ENCODE peak calls at places on chromosome 22, in five cellular contexts. G, N, S, X and H are unnamed samples.

GRCh38 chr22:47417699-47418098 is 655.2 kb downstream of the TBC1D22A start:
- DNase-seq in N (no peak), S (no peak), X (no peak), G (no peak), H (no peak)

GRCh38 chr22:38505595-38506117 is 455 bp downstream of the DDX17 start:
- DNase-seq in S (peak), N (peak), G (peak), X (peak), H (peak)

GRCh38 chr22:24465975-24466374 is 29.2 kb upstream of the UPB1 start:
- DNase-seq in X (no peak), S (no peak), N (no peak), G (no peak), H (no peak)

GRCh38 chr22:50676211-50676636 is 3.6 kb downstream of the SHANK3 start:
- DNase-seq in N (no peak), X (no peak), S (no peak), G (no peak), H (no peak)

GRCh38 chr22:49962751-49963646 is 2.4 kb downstream of the PIM3 start:
- DNase-seq in X (no peak), S (peak), G (peak), N (no peak), H (peak)

GRCh38 chr22:21951931-21952465 is 650 bp downstream of the PPM1F start:
- DNase-seq in G (peak), X (peak), N (peak), S (peak), H (no peak)

GRCh38 chr22:42553475-42554361 is at the start of gene SERHL2:
- DNase-seq in X (peak), N (peak), G (peak), S (peak), H (peak)

GRCh38 chr22:48663297-48663696 is 1164.4 kb downstream of the BRD1 start:
- DNase-seq in N (no peak), S (no peak), G (no peak), X (no peak), H (no peak)

GRCh38 chr22:29040385-29041275 is 21.0 kb downstream of the C22orf31 start:
- DNase-seq in N (peak), X (peak), G (peak), S (peak), H (no peak)

GRCh38 chr22:38751422-38752346 is 4.1 kb downstream of the SUN2 start:
- DNase-seq in G (peak), X (no peak), S (peak), N (no peak), H (no peak)

GRCh38 chr22:23685205-23685784 is 5.5 kb upstream of the RGL4 start:
- DNase-seq in X (no peak), S (no peak), N (no peak), G (no peak), H (no peak)

GRCh38 chr22:25013634-25014033 is 61.1 kb downstream of the KIAA1671 start:
- DNase-seq in G (no peak), S (no peak), N (no peak), X (peak), H (no peak)

GRCh38 chr22:17056807-17057206 is 28.0 kb upstream of the IL17RA start:
- DNase-seq in X (no peak), G (no peak), S (no peak), N (no peak), H (no peak)

GRCh38 chr22:47465222-47465621 is 702.8 kb downstream of the TBC1D22A start:
- DNase-seq in N (no peak), G (no peak), S (no peak), X (no peak), H (no peak)

GRCh38 chr22:43242627-43243026 is 55.7 kb upstream of the TTLL12 start:
- DNase-seq in N (no peak), G (no peak), S (no peak), X (no peak), H (no peak)

GRCh38 chr22:19134176-19134831 is 3.2 kb downstream of the TSSK2 start:
- DNase-seq in G (no peak), X (no peak), S (no peak), N (no peak), H (no peak)

GRCh38 chr22:46848227-46848626 is 85.8 kb downstream of the TBC1D22A start:
- DNase-seq in G (no peak), X (no peak), S (no peak), N (peak), H (no peak)

GRCh38 chr22:41360126-41360525 is 21.6 kb upstream of the TEF start:
- DNase-seq in S (no peak), G (peak), X (no peak), N (no peak), H (no peak)

GRCh38 chr22:23862103-23862502 is 4.4 kb downstream of the SLC2A11 start:
- DNase-seq in X (peak), N (peak), G (peak), S (no peak), H (no peak)

GRCh38 chr22:40414838-40415505 is 44.6 kb downstream of the SGSM3 start:
- DNase-seq in S (no peak), N (no peak), X (no peak), G (no peak), H (no peak)

GRCh38 chr22:29359469-29359868 is 28.9 kb downstream of the AP1B1 start:
- DNase-seq in S (peak), G (peak), X (peak), N (peak), H (no peak)

GRCh38 chr22:40533712-40534378 is 102.7 kb downstream of the MRTFA start:
- DNase-seq in S (no peak), X (peak), N (peak), G (no peak), H (no peak)

GRCh38 chr22:48101704-48102103 is 1339.3 kb downstream of the TBC1D22A start:
- DNase-seq in G (no peak), S (no peak), N (no peak), X (no peak), H (peak)

GRCh38 chr22:39176673-39177455 is 24.4 kb upstream of the CBX7 start:
- DNase-seq in N (no peak), G (no peak), X (peak), S (no peak), H (no peak)

GRCh38 chr22:40276877-40277823 is 69.2 kb upstream of the ADSL start:
- DNase-seq in N (no peak), G (no peak), S (no peak), X (peak), H (no peak)

GRCh38 chr22:39528080-39528661 is 4.4 kb downstream of the RPS19BP1 start:
- DNase-seq in G (no peak), S (no peak), N (no peak), X (no peak), H (no peak)

GRCh38 chr22:27903805-27904473 is 15.1 kb downstream of the PITPNB start:
- DNase-seq in N (no peak), S (no peak), X (no peak), G (no peak), H (no peak)
- H3K27ac ChIP-seq in N (no peak), S (no peak), X (no peak), G (no peak), H (no peak)

GRCh38 chr22:37403267-37403960 is 23.9 kb downstream of the ELFN2 start:
- DNase-seq in N (no peak), X (no peak), S (no peak), G (no peak), H (no peak)

GRCh38 chr22:37401401-37401859 is 25.8 kb downstream of the ELFN2 start:
- DNase-seq in X (no peak), S (no peak), N (no peak), G (peak), H (no peak)

GRCh38 chr22:37404126-37404525 is 23.2 kb downstream of the ELFN2 start:
- DNase-seq in X (no peak), S (no peak), G (no peak), N (no peak), H (no peak)

GRCh38 chr22:37401861-37402506 is 25.3 kb downstream of the ELFN2 start:
- DNase-seq in N (no peak), S (no peak), X (no peak), G (peak), H (no peak)

GRCh38 chr22:37400719-37401118 is 26.6 kb downstream of the ELFN2 start:
- DNase-seq in G (no peak), N (no peak), X (no peak), S (no peak), H (no peak)
- H3K27ac ChIP-seq in G (peak), N (no peak), X (no peak), S (no peak), H (no peak)

GRCh38 chr22:20523118-20523983 is 15.9 kb downstream of the MED15 start:
- DNase-seq in X (no peak), N (peak), G (no peak), S (no peak), H (no peak)

GRCh38 chr22:20525048-20525447 is 17.6 kb downstream of the MED15 start:
- DNase-seq in G (no peak), S (no peak), X (no peak), N (no peak), H (no peak)

GRCh38 chr22:20522828-20523117 is 15.4 kb downstream of the MED15 start:
- DNase-seq in N (no peak), X (peak), S (no peak), G (no peak), H (no peak)

GRCh38 chr22:20522134-20522827 is 14.9 kb downstream of the MED15 start:
- DNase-seq in G (no peak), N (no peak), S (no peak), X (no peak), H (no peak)

GRCh38 chr22:20524004-20524481 is 16.6 kb downstream of the MED15 start:
- DNase-seq in N (no peak), G (no peak), X (no peak), S (no peak), H (no peak)
- H3K27ac ChIP-seq in N (peak), G (no peak), X (peak), S (no peak), H (no peak)

GRCh38 chr22:45763236-45763624 is 91.6 kb downstream of the ATXN10 start:
- DNase-seq in N (no peak), G (no peak), X (no peak), S (no peak), H (no peak)

GRCh38 chr22:45762545-45763235 is 91.1 kb downstream of the ATXN10 start:
- DNase-seq in G (no peak), X (no peak), N (no peak), S (no peak), H (no peak)

GRCh38 chr22:45760682-45761081 is 89.0 kb downstream of the ATXN10 start:
- DNase-seq in S (no peak), G (no peak), N (no peak), X (no peak), H (no peak)

GRCh38 chr22:45768490-45768889 is 96.9 kb downstream of the ATXN10 start:
- DNase-seq in N (no peak), X (no peak), S (no peak), G (no peak), H (no peak)

DNA sequence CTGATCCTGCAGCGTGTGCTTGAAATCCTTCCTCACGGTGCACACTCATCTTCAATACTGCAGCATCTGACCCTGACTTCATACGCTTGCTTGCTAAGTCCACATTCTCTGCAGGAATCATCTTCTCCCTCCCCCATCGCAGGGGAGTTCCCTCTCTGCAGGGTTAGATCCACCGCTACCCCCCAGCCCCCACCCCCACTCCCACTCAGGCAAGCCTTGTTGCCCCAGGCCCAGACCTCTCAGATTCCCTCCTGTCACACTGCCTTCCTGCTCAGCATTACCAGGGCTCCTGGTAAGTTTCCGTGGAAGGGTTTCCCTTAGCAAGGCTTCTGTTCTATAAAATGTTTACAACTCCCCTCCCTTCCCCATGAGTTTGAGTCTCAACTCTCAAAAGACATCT is 92.4 kb downstream of the ATXN10 start:
- DNase-seq in S (no peak), G (no peak), X (no peak), N (no peak), H (no peak)
- H3K27ac ChIP-seq in S (no peak), G (no peak), X (no peak), N (no peak), H (no peak)

DNA sequence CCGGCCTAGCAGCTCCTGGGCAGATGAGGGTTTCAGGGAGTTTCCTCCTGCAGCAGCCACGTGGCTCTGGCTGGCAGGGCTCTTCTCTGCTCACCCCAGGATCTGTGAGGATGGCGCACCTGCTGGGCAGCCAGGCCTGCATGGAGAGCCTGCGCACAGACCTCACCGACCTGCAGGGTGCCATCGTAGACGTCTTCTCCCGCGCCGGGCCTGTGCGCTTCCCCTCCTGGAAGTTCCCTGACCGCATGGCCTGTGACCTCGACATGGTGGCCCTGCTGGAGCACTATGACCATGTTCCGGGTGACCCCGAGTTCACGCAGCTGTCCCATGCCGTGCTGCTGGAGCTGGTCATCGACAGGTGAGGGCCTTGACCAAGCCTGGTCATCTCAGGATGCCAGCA is 9.1 kb downstream of the CCDC157 start:
- DNase-seq in S (no peak), G (no peak), N (no peak), X (no peak), H (no peak)
- H3K27ac ChIP-seq in S (no peak), G (no peak), N (no peak), X (no peak), H (no peak)

GRCh38 chr22:44809456-44809855 is 57.1 kb downstream of the ARHGAP8 start:
- DNase-seq in N (no peak), S (no peak), G (no peak), X (no peak), H (no peak)

GRCh38 chr22:44805663-44806062 is 53.3 kb downstream of the ARHGAP8 start:
- DNase-seq in X (no peak), S (no peak), N (no peak), G (no peak), H (no peak)

GRCh38 chr22:44811141-44811540 is 58.8 kb downstream of the ARHGAP8 start:
- DNase-seq in S (no peak), G (no peak), X (no peak), N (no peak), H (no peak)

GRCh38 chr22:44807232-44807631 is 54.9 kb downstream of the ARHGAP8 start:
- DNase-seq in G (no peak), X (no peak), N (no peak), S (no peak), H (no peak)

DNA sequence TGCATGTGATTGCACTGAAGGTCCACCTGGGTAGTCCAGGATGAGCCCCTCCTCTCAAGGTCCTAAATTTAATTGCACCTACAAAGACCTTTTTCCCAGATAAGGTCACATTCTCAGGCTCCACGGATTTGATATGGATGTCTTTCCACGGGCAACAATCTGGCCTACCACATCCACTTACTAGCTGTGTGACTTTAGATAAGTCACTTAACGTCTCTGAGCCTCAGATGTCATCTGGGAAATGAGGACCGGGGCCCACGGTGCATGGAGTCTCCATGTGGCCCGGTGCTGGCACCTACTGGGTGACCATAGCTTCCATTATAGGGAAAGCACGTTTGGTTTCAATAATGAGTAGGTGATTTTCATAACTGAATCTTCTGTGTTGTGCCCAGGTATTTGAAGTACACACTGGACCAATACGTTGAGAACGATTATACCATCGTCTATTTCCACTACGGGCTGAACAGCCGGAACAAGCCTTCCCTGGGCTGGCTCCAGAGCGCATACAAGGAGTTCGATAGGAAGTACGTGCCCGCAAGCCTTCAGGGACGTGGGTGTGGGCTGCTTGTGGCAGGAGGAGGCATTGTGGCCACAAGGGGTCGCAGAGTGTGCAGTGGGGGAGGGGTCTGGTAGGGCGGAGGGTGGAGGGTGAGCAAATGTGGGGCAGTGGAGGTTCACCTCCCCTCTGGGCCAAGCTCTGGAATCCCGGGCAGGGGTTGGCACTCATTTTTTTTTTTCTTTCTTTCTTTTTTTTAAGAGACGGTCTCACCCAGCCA is 55.7 kb downstream of the ARHGAP8 start:
- DNase-seq in N (no peak), G (no peak), S (no peak), X (no peak), H (no peak)
- H3K27ac ChIP-seq in N (no peak), G (no peak), S (no peak), X (no peak), H (no peak)

DNA sequence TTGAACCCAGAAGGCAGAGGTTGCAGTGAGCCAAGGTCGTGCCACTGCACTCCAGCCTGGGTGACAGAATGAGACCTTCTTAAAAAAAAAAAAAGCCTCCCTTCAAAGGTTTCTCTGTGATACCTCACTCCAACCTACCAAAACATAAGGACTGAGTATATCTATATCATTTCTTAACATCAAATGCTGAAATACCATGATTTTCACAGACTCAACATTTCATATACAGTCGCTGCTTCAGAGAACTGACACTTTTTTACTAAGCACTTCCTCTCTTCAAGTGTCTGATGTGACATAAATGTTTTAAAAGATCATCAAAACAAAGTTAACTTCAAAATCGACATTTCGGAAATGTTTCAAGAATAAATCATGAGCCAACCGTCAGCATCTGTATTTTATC is 12.0 kb downstream of the PRR14L start:
- DNase-seq in X (no peak), N (no peak), G (no peak), S (no peak), H (no peak)
- H3K27ac ChIP-seq in X (no peak), N (no peak), G (no peak), S (no peak), H (no peak)

DNA sequence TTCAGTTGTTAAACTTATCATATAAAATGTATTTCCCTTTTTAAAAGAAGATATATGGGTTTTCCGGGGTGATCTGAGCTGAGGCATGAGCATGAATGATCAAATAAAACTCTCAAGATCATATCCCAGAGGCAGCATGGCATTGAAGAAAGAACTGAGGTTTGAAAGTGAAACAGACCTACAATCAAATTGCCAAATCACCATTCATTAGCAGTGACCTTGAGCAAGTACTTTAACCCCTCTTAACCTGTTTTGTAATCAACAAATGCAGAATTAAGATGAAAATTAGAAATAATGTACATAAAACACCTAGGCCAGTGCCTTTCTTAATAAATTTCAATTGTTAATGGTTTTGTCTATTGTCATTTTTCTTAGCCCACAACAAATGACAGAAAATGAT is 116.0 kb downstream of the RBFOX2 start:
- DNase-seq in X (no peak), S (no peak), G (no peak), N (no peak), H (no peak)
- H3K27ac ChIP-seq in X (no peak), S (no peak), G (peak), N (no peak), H (no peak)